ENCODE peak calls at places on chromosomes 7 and 10, in seven cellular contexts. H is neural progenitor cell, Z is heart left ventricle, K is dorsolateral prefrontal cortex, T is uterus, L is HepG2, B is IMR-90. R is an unnamed sample.

GRCh38 chr7:80721880-80722595 is 83.6 kb downstream of the CD36 start:
- DNase-seq in H (peak), Z (no peak), K (no peak), T (no peak), L (no peak), B (peak), R (peak)

GRCh38 chr7:106418094-106418493 is 133.3 kb upstream of the NAMPT start:
- DNase-seq in H (no peak), Z (no peak), K (no peak), T (no peak), L (no peak), B (peak), R (no peak)

GRCh38 chr7:157845203-157845810 is 508.5 kb downstream of the DNAJB6 start:
- DNase-seq in H (no peak), Z (no peak), K (no peak), T (no peak), L (no peak), B (no peak), R (peak)

GRCh38 chr7:42238709-42239395 is 1.8 kb upstream of the GLI3 start:
- DNase-seq in H (peak), Z (no peak), K (no peak), T (peak), L (no peak), B (peak), R (peak)

GRCh38 chr10:105509551-105509950 is 868.5 kb downstream of the SORCS3 start:
- DNase-seq in H (no peak), Z (no peak), K (no peak), T (no peak), L (no peak), B (no peak), R (no peak)

GRCh38 chr7:86437951-86438450 is 205.7 kb upstream of the GRM3 start:
- DNase-seq in H (no peak), Z (no peak), K (no peak), T (no peak), L (no peak), B (no peak), R (no peak)

GRCh38 chr10:89575037-89575436 is 39.6 kb upstream of the SLC16A12 start:
- DNase-seq in H (no peak), Z (no peak), K (no peak), T (no peak), L (no peak), B (peak), R (no peak)

GRCh38 chr7:30347226-30348082 is 63.1 kb downstream of the ZNRF2 start:
- DNase-seq in H (no peak), Z (no peak), K (no peak), T (no peak), L (no peak), B (peak), R (no peak)

GRCh38 chr10:49362596-49363260 is 33.2 kb downstream of the DRGX start:
- DNase-seq in H (no peak), Z (no peak), K (no peak), T (no peak), L (peak), B (no peak), R (no peak)

GRCh38 chr7:44385384-44386138 is 60.2 kb upstream of the CAMK2B start:
- DNase-seq in H (no peak), Z (no peak), K (no peak), T (no peak), L (no peak), B (no peak), R (no peak)

GRCh38 chr10:132687181-132687892 is 98.6 kb downstream of the NKX6-2 start:
- DNase-seq in H (no peak), Z (peak), K (peak), T (no peak), L (no peak), B (no peak), R (no peak)

GRCh38 chr10:78623577-78624215 is 445.1 kb upstream of the ZMIZ1 start:
- DNase-seq in H (no peak), Z (no peak), K (no peak), T (no peak), L (peak), B (peak), R (peak)

GRCh38 chr7:23332881-23333612 is 33.9 kb downstream of the MALSU1 start:
- DNase-seq in H (no peak), Z (peak), K (no peak), T (peak), L (no peak), B (peak), R (peak)

GRCh38 chr10:123599366-123599849 is 66.7 kb upstream of the GPR26 start:
- DNase-seq in H (no peak), Z (no peak), K (no peak), T (no peak), L (no peak), B (no peak), R (no peak)

GRCh38 chr7:12954374-12954773 is 266.9 kb downstream of the ARL4A start:
- DNase-seq in H (no peak), Z (no peak), K (no peak), T (no peak), L (no peak), B (no peak), R (no peak)

GRCh38 chr10:24215193-24215592 is 6.3 kb downstream of the KIAA1217 start:
- DNase-seq in H (no peak), Z (peak), K (no peak), T (no peak), L (no peak), B (no peak), R (no peak)

GRCh38 chr7:101870361-101871062 is 53.1 kb downstream of the CUX1 start:
- DNase-seq in H (peak), Z (no peak), K (no peak), T (no peak), L (peak), B (peak), R (no peak)

GRCh38 chr10:33333260-33334169 is 952 bp downstream of the NRP1 start:
- DNase-seq in H (no peak), Z (no peak), K (no peak), T (no peak), L (no peak), B (no peak), R (peak)

GRCh38 chr7:127392182-127392565 is 334 bp downstream of the ZNF800 start:
- DNase-seq in H (peak), Z (peak), K (peak), T (peak), L (no peak), B (peak), R (peak)

GRCh38 chr7:7745258-7745657 is 26.9 kb upstream of the RPA3 start:
- DNase-seq in H (no peak), Z (no peak), K (no peak), T (no peak), L (no peak), B (no peak), R (no peak)

GRCh38 chr7:47480576-47481538 is 101.1 kb downstream of the TNS3 start:
- DNase-seq in H (peak), Z (no peak), K (no peak), T (no peak), L (no peak), B (no peak), R (no peak)

GRCh38 chr7:47479821-47480575 is 101.9 kb downstream of the TNS3 start:
- DNase-seq in H (peak), Z (no peak), K (no peak), T (no peak), L (no peak), B (no peak), R (no peak)

GRCh38 chr7:47482013-47482761 is 99.7 kb downstream of the TNS3 start:
- DNase-seq in H (no peak), Z (peak), K (no peak), T (peak), L (no peak), B (peak), R (peak)

GRCh38 chr7:47483604-47484273 is 98.2 kb downstream of the TNS3 start:
- DNase-seq in H (no peak), Z (no peak), K (no peak), T (no peak), L (peak), B (peak), R (no peak)

GRCh38 chr7:47481656-47482012 is 100.3 kb downstream of the TNS3 start:
- DNase-seq in H (no peak), Z (no peak), K (no peak), T (no peak), L (no peak), B (no peak), R (no peak)
- H3K4me3 ChIP-seq in H (no peak), Z (no peak), K (no peak), T (no peak), L (no peak), B (no peak), R (no peak)

GRCh38 chr10:12973149-12973718 is 28.3 kb downstream of the CCDC3 start:
- DNase-seq in H (peak), Z (no peak), K (no peak), T (no peak), L (no peak), B (no peak), R (no peak)

GRCh38 chr10:12974123-12974844 is 27.2 kb downstream of the CCDC3 start:
- DNase-seq in H (no peak), Z (no peak), K (no peak), T (no peak), L (no peak), B (no peak), R (no peak)

GRCh38 chr10:12974845-12975199 is 26.7 kb downstream of the CCDC3 start:
- DNase-seq in H (no peak), Z (no peak), K (no peak), T (no peak), L (no peak), B (no peak), R (no peak)

GRCh38 chr10:12975906-12976305 is 25.6 kb downstream of the CCDC3 start:
- DNase-seq in H (no peak), Z (no peak), K (no peak), T (no peak), L (no peak), B (no peak), R (no peak)

GRCh38 chr10:12975266-12975665 is 26.2 kb downstream of the CCDC3 start:
- DNase-seq in H (peak), Z (no peak), K (no peak), T (no peak), L (no peak), B (no peak), R (no peak)
- TF ChIP-seq CTCF in H (peak), Z (no peak), K (no peak), T (no peak), L (peak), B (no peak), R (peak)

GRCh38 chr7:131106681-131107342 is 220.9 kb upstream of the MKLN1 start:
- DNase-seq in H (peak), Z (peak), K (no peak), T (peak), L (no peak), B (no peak), R (peak)

GRCh38 chr7:131103997-131104396 is 223.7 kb upstream of the MKLN1 start:
- DNase-seq in H (no peak), Z (no peak), K (no peak), T (no peak), L (no peak), B (peak), R (peak)

GRCh38 chr7:131104611-131105293 is 222.9 kb upstream of the MKLN1 start:
- DNase-seq in H (no peak), Z (no peak), K (no peak), T (no peak), L (no peak), B (peak), R (no peak)

GRCh38 chr7:131105803-131106680 is 221.6 kb upstream of the MKLN1 start:
- DNase-seq in H (peak), Z (peak), K (peak), T (peak), L (peak), B (peak), R (peak)

DNA sequence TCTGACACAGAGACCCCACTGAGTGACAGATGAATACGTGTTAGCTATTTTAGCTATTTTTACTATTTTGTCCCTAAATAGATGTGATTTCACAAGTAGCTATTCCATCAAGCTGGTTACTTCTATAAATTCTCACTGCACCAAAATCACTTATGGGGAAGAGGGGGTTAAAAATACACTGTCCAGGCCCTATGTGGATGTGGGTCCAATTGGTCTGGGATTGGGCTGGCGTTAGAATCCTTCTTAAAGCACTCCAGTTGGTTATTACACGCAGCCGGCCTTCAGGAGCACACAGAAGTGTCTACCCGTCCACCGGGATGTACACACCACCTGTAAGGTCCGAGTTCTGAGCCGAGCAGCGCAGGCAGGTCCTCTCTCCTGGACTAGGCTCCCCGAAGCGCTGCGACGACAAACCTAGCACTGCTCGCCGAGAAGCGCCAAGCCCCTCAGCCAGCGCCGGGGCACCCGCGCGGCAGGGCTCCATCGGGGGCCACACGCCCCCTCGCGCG is 222.3 kb upstream of the MKLN1 start:
- DNase-seq in H (no peak), Z (no peak), K (no peak), T (no peak), L (no peak), B (peak), R (no peak)
- H3K27ac ChIP-seq in H (no peak), Z (peak), K (peak), T (peak), L (peak), B (no peak), R (peak)

DNA sequence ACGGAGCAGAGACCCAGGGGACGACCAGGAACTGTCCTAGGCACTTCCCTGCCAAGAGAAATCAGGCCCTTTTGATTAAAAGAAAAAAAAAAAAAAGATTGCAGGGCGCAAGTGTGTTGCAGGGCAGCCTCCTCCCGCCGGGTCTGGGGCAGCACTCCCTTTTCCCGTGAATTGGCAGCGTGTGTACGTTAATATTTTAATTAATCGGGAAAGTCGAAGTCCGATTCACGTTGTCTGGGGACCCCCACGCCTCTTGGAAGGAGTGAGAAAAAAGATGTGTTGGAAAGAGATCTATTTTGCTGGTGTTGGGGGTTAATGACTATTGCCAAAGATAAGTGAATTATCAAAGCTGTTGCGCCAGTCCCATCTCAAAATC is 1.3 kb upstream of the EBF3 start:
- DNase-seq in H (no peak), Z (no peak), K (no peak), T (no peak), L (no peak), B (no peak), R (no peak)
- H3K4me3 ChIP-seq in H (peak), Z (peak), K (no peak), T (no peak), L (no peak), B (no peak), R (no peak)

GRCh38 chr7:26151953-26152781 is at the start of gene NFE2L3:
- DNase-seq in H (peak), Z (peak), K (peak), T (peak), L (peak), B (peak), R (peak)
- TF ChIP-seq CTCF in H (peak), Z (no peak), K (peak), T (no peak), L (peak), B (peak), R (no peak)